ENCODE peak calls at places on chromosome 1, in seven cellular contexts. S, G, P, D, Y, H and O are unnamed samples.

GRCh38 chr1:81149649-81150335 is 650.9 kb upstream of the ADGRL2 start:
- DNase-seq in S (no peak), G (no peak), D (no peak), Y (no peak), H (no peak), P (no peak), O (no peak)

GRCh38 chr1:47906009-47906432 is 91.2 kb downstream of the TRABD2B start:
- DNase-seq in Y (no peak), G (no peak), D (peak), S (no peak), P (peak), H (peak), O (no peak)

GRCh38 chr1:19044471-19044870 is 88.0 kb upstream of the IFFO2 start:
- DNase-seq in G (no peak), D (no peak), Y (no peak), P (peak), H (no peak), S (no peak), O (no peak)

GRCh38 chr1:37113285-37113684 is 79.0 kb upstream of the GRIK3 start:
- DNase-seq in H (no peak), D (no peak), G (no peak), Y (no peak), P (no peak), S (no peak), O (no peak)

GRCh38 chr1:98914547-98914946 is 90.1 kb downstream of the PLPPR5 start:
- DNase-seq in Y (no peak), S (no peak), P (no peak), H (no peak), G (peak), D (no peak), O (no peak)

GRCh38 chr1:173900992-173901391 is 16.1 kb downstream of the SERPINC1 start:
- DNase-seq in G (no peak), S (no peak), D (no peak), P (no peak), H (no peak), Y (no peak), O (no peak)

GRCh38 chr1:93576346-93576745 is 105.3 kb downstream of the BCAR3 start:
- DNase-seq in H (no peak), G (no peak), P (no peak), Y (no peak), D (no peak), S (no peak), O (no peak)

GRCh38 chr1:61254629-61255323 is 172.4 kb downstream of the NFIA start:
- DNase-seq in G (peak), Y (no peak), S (no peak), P (no peak), H (no peak), D (no peak), O (no peak)

GRCh38 chr1:9313576-9313975 is 20.9 kb downstream of the SPSB1 start:
- DNase-seq in P (no peak), D (no peak), S (no peak), H (no peak), Y (no peak), G (no peak), O (no peak)
- H3K27ac ChIP-seq in P (peak), D (peak), S (no peak), H (no peak), Y (no peak), G (no peak), O (no peak)

GRCh38 chr1:113946668-113947387 is 17.7 kb downstream of the HIPK1 start:
- DNase-seq in H (no peak), Y (no peak), S (no peak), G (peak), D (no peak), P (no peak), O (no peak)

GRCh38 chr1:113951719-113952118 is 22.6 kb downstream of the HIPK1 start:
- DNase-seq in Y (no peak), D (no peak), G (no peak), P (no peak), H (no peak), S (no peak), O (no peak)

GRCh38 chr1:113947388-113948107 is 18.4 kb downstream of the HIPK1 start:
- DNase-seq in Y (no peak), S (no peak), H (no peak), G (no peak), P (no peak), D (no peak), O (no peak)

GRCh38 chr1:113950908-113951307 is 21.8 kb downstream of the HIPK1 start:
- DNase-seq in H (no peak), D (no peak), G (no peak), Y (no peak), S (no peak), P (no peak), O (no peak)

GRCh38 chr1:113949007-113949406 is 19.9 kb downstream of the HIPK1 start:
- DNase-seq in Y (no peak), G (no peak), P (peak), D (no peak), H (no peak), S (no peak), O (no peak)
- TF ChIP-seq CTCF in Y (peak), G (peak), P (peak), D (peak), H (peak), S (peak), O (peak)

GRCh38 chr1:88979749-88980116 is 12.7 kb downstream of the KYAT3 start:
- DNase-seq in G (no peak), H (no peak), S (no peak), D (no peak), P (no peak), Y (no peak), O (no peak)
- H3K27ac ChIP-seq in G (no peak), H (no peak), S (no peak), D (no peak), P (no peak), Y (peak), O (no peak)

DNA sequence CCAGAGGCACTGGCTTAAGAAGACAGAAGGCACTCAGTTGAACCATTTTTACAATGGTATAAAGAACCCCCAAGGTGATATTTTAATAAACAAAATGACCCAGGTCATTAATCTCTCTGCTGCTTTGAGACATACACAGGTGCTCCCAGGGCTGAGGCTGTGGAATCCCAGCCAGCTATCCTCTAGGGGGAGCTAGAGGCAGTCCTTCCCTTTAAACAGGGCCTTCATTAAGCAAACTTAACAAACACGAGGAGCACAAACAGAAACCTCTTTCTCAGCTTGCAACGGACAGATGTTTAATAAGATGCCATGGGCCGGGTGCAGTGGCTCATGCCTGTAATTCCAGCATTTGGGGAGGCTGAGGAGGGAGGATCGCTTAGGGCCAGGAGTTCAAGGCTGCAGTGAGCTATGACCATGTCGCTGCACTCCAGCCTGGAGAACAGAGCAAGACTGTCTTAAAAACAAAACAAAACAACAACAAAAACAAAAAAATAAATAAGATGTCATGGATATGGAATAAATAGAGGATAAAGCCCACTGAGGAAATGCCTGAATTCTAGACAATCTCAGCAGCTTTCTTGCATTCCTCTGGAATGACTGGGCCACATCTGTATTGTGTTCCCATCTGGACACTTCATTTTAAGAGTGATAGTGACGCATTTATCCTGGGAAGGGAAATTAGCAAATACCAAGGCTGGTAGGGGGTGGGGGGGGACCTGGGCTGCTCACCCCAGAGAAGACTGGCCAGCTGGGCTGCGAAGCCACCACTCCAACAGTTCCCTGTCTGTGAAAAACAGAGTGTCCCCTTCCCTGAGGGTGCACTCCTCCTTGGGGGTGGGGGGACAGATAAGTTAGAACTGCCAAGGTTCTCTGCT is 106.5 kb downstream of the HIVEP3 start:
- DNase-seq in Y (peak), G (peak), D (peak), S (peak), P (no peak), H (peak), O (peak)
- TF ChIP-seq CTCF in Y (peak), G (peak), D (peak), S (peak), P (peak), H (peak), O (peak)

DNA sequence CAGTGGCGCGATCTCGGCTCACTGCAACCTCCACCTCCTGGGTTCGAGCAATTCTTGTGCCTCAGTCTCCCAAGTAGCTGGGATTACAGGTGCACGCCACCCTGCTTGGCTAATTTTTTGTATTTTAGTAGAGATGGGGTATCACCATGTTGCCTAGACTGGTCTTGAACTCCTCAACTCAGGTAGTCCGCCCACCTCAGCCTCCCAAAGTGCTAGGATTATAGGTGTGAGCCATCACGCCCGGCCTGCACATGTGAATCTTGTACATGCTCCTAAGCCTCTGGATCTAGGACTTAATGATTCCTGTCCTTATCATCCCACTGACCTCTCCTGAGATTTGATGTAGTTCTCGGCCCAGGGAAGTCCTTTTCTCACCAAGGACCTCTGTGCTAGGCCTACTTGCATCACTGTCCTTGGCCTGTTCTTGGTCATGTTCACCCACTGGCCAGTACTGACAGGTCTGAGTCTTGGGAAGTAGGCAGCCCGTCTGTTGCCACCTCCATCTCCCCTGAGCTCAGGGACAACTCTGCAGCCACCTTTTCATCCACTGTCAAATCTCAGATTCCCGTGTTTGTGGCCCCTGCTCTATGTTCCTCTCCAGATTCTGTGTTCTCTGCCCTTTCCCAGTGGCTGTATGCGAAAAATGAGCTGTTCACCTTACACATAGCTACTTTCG is 9.4 kb downstream of the HYI start:
- DNase-seq in P (peak), H (no peak), G (no peak), D (no peak), S (no peak), Y (no peak), O (no peak)
- H3K27ac ChIP-seq in P (no peak), H (no peak), G (no peak), D (no peak), S (no peak), Y (no peak), O (no peak)